ENCODE peak calls at places on chromosomes 11 and 22, in seven cellular contexts. J, S, H, K, L, P and F are unnamed samples. For H3K4me1, the result is how much of the 10 kb centered on the place peaks cover.

GRCh38 chr11:95675585-95675984 is 114.0 kb downstream of the FAM76B start:
- DNase-seq in P (no peak), L (no peak), H (no peak), K (no peak), S (no peak), J (no peak), F (no peak)

GRCh38 chr11:111331711-111332479 is 33.5 kb downstream of the POU2AF3 start:
- DNase-seq in S (peak), L (no peak), P (peak), H (no peak), K (no peak), J (no peak), F (peak)

GRCh38 chr11:66080055-66080817 is 10.2 kb downstream of the PACS1 start:
- DNase-seq in K (peak), J (peak), L (peak), P (peak), S (peak), H (no peak), F (peak)

GRCh38 chr11:114229062-114229450 is 67.1 kb upstream of the NNMT start:
- DNase-seq in L (no peak), S (no peak), H (no peak), J (no peak), K (no peak), P (no peak), F (no peak)

GRCh38 chr11:66670816-66671215 is 6.9 kb downstream of the RBM4B start:
- DNase-seq in J (no peak), P (no peak), H (no peak), K (no peak), S (no peak), L (no peak), F (no peak)

GRCh38 chr11:33687733-33688479 is 12.7 kb downstream of the C11orf91 start:
- DNase-seq in P (peak), J (peak), H (peak), L (peak), K (peak), S (peak), F (peak)

GRCh38 chr22:42920101-42920820 is 63.2 kb upstream of the ARFGAP3 start:
- DNase-seq in P (peak), J (peak), K (peak), L (no peak), H (no peak), S (no peak), F (peak)

GRCh38 chr11:31808721-31809542 is 2.2 kb downstream of the PAX6 start:
- DNase-seq in J (no peak), S (peak), H (peak), K (no peak), P (no peak), L (no peak), F (no peak)

GRCh38 chr22:27531782-27532530 is 269.6 kb downstream of the MN1 start:
- DNase-seq in H (no peak), P (peak), K (peak), S (peak), J (peak), L (no peak), F (peak)

GRCh38 chr22:45957826-45958225 is 19.1 kb downstream of the WNT7B start:
- DNase-seq in J (no peak), P (no peak), S (no peak), K (no peak), L (no peak), H (no peak), F (no peak)

GRCh38 chr22:30470655-30471054 is 1.2 kb downstream of the SEC14L3 start:
- DNase-seq in P (no peak), S (no peak), H (no peak), J (no peak), L (no peak), K (no peak), F (no peak)

GRCh38 chr11:3841426-3842304 is 906 bp upstream of the RHOG start:
- DNase-seq in P (no peak), H (peak), S (peak), J (peak), L (peak), K (peak), F (peak)

GRCh38 chr11:132632641-132633124 is 899.6 kb downstream of the OPCML start:
- DNase-seq in J (peak), S (peak), L (no peak), K (peak), H (no peak), P (peak), F (peak)

GRCh38 chr22:32754413-32755041 is 47.0 kb upstream of the TIMP3 start:
- DNase-seq in S (no peak), J (peak), L (no peak), K (peak), H (no peak), P (peak), F (peak)

GRCh38 chr11:119284344-119285157 is 32.4 kb downstream of the MCAM start:
- DNase-seq in P (peak), J (peak), S (peak), H (peak), L (peak), K (peak), F (peak)

GRCh38 chr11:36427876-36428275 is 82.2 kb downstream of the TRAF6 start:
- DNase-seq in K (no peak), S (no peak), H (no peak), J (no peak), P (peak), L (no peak), F (no peak)

GRCh38 chr11:92848578-92848977 is 120.9 kb upstream of the MTNR1B start:
- DNase-seq in S (peak), K (no peak), L (no peak), H (no peak), J (no peak), P (no peak), F (no peak)

GRCh38 chr11:2837096-2837601 is 48.4 kb downstream of the CDKN1C start:
- DNase-seq in P (no peak), J (peak), S (peak), L (no peak), H (peak), K (peak), F (peak)

GRCh38 chr11:73323464-73323863 is 15.4 kb downstream of the ARHGEF17 start:
- DNase-seq in K (peak), S (no peak), L (no peak), J (peak), H (peak), P (no peak), F (peak)

GRCh38 chr22:22698263-22698750 is 53.9 kb downstream of the GGTLC2 start:
- DNase-seq in H (no peak), S (no peak), J (no peak), K (no peak), P (no peak), L (peak), F (no peak)
- H3K9ac ChIP-seq in H (no peak), S (no peak), J (no peak), K (no peak), P (no peak), L (no peak), F (no peak)

GRCh38 chr11:72024073-72024749 is 25.5 kb downstream of the IL18BP start:
- DNase-seq in H (no peak), S (no peak), P (no peak), J (no peak), L (no peak), K (no peak), F (no peak)
- H3K4me1 ChIP-seq in H (under half), S (under half), P (under half), J (under half), L (under half), K (under half), F (under half)

DNA sequence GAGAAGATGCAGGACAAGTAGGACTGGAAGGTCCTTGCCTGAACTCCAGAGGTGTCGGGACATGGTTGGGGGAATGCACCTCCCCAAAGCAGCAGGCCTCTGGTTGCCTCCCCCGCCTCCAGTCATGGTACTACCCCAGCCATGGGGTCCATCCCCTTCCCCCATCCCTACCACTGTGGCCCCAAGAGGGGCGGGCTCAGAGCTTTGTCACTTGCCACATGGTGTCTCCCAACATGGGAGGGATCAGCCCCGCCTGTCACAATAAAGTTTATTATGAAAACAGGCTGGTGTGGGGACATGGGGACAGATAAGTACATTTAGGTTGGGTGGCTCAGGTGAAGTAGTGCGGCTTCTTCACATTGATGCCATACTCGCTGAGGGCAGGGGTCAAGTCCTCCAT is 1.4 kb downstream of the TAF10 start:
- DNase-seq in S (no peak), H (no peak), K (no peak), J (no peak), P (no peak), L (no peak), F (no peak)
- H3K4me3 ChIP-seq in S (peak), H (peak), K (no peak), J (no peak), P (no peak), L (peak), F (peak)

DNA sequence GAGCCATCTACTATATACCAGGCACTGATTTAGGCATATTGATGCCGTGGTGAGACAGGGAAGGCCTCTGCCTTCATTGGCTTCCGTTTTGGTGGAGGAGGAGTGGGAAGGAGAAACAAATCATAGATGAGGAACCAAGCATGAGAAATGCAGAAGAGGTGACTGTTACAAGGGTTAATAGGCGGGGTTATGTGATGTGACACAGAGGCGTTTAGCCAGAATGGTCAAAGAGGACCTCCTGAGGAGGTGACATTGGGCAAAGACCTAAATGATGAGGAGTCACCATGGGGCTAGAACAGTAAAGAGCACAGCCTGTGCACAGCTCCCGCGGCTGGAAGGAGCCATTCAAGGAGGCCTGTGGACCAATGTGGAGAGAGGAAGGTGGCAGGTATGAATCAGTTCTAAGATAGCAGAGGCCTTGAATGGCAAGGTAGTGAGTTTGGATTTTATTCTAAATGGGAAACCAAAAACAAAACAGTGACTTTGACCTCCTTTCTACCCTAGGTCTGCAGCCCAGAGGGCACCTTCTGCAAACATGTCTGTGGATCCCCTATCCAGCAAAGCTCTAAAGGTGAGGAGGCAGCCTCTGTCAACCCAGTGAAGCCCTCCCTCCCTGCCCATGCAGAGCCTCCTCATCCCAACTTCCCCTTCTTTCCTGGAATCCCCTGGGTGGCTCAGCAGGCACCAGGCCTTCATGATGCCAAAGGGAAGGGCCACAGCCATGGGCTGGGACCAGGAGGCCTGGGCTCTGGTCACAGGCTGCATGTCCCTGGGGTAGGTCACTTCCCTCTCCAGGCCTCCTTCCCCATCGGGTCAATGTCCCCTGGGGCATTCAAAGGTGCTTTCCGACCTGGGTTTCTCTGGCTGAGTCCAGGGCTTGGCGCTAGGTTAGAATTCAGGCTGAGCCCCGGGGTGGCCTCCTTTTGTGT is 11.8 kb downstream of the MAFF start:
- DNase-seq in H (no peak), P (no peak), J (peak), S (no peak), K (peak), L (no peak), F (no peak)
- H3K9ac ChIP-seq in H (no peak), P (no peak), J (peak), S (no peak), K (no peak), L (no peak), F (peak)